ENCODE peak calls at places on chromosomes 3 and 15, in six cellular contexts. One of them, this sample, is unnamed.
A peak's percentile ranks its signal among the peaks of the same experiment; 100 is the strongest.

GRCh38 chr15:97976129-97976528 is 15.6 kb downstream of the ARRDC4 start:
- DNase-seq in activated T-cell treated with anti-CD3 and anti-CD28 coated beads for 24 hours: no peak
- DNase-seq in GM03348: no peak
- DNase-seq in HepG2: no peak
- DNase-seq in immature natural killer cell: no peak
- DNase-seq in AML-193: no peak
- DNase-seq in this sample: no peak

GRCh38 chr3:14274537-14274936 is 95.9 kb downstream of the LSM3 start:
- DNase-seq in activated T-cell treated with anti-CD3 and anti-CD28 coated beads for 24 hours: no peak
- DNase-seq in GM03348: no peak
- DNase-seq in HepG2: no peak
- DNase-seq in immature natural killer cell: no peak
- DNase-seq in AML-193: no peak
- DNase-seq in this sample: no peak

GRCh38 chr3:36707623-36708409 is 56.5 kb downstream of the DCLK3 start:
- DNase-seq in activated T-cell treated with anti-CD3 and anti-CD28 coated beads for 24 hours: no peak
- DNase-seq in GM03348: peak; percentile 66
- DNase-seq in HepG2: no peak
- DNase-seq in immature natural killer cell: no peak
- DNase-seq in AML-193: peak; percentile 78
- DNase-seq in this sample: peak; percentile 63

GRCh38 chr3:106097817-106098410 is 229.1 kb upstream of the CBLB start:
- DNase-seq in activated T-cell treated with anti-CD3 and anti-CD28 coated beads for 24 hours: no peak
- DNase-seq in GM03348: no peak
- DNase-seq in HepG2: no peak
- DNase-seq in immature natural killer cell: no peak
- DNase-seq in AML-193: no peak
- DNase-seq in this sample: no peak

GRCh38 chr3:5021571-5022092 is 42.4 kb downstream of the BHLHE40 start:
- DNase-seq in activated T-cell treated with anti-CD3 and anti-CD28 coated beads for 24 hours: no peak
- DNase-seq in GM03348: no peak
- DNase-seq in HepG2: peak; percentile 25
- DNase-seq in immature natural killer cell: no peak
- DNase-seq in AML-193: no peak
- DNase-seq in this sample: peak; percentile 52

GRCh38 chr3:11582123-11582968 is 61.4 kb downstream of the VGLL4 start:
- DNase-seq in activated T-cell treated with anti-CD3 and anti-CD28 coated beads for 24 hours: no peak
- DNase-seq in GM03348: peak; percentile 85
- DNase-seq in HepG2: no peak
- DNase-seq in immature natural killer cell: no peak
- DNase-seq in AML-193: no peak
- DNase-seq in this sample: peak; percentile 92

GRCh38 chr3:101279162-101279561 is 41.2 kb downstream of the IMPG2 start:
- DNase-seq in activated T-cell treated with anti-CD3 and anti-CD28 coated beads for 24 hours: no peak
- DNase-seq in GM03348: no peak
- DNase-seq in HepG2: no peak
- DNase-seq in immature natural killer cell: no peak
- DNase-seq in AML-193: no peak
- DNase-seq in this sample: peak; percentile 4

GRCh38 chr3:43236008-43236407 is 50.3 kb upstream of the SNRK start:
- DNase-seq in activated T-cell treated with anti-CD3 and anti-CD28 coated beads for 24 hours: no peak
- DNase-seq in GM03348: no peak
- DNase-seq in HepG2: no peak
- DNase-seq in immature natural killer cell: no peak
- DNase-seq in AML-193: no peak
- DNase-seq in this sample: no peak

GRCh38 chr3:159775372-159775961 is 213.2 kb upstream of the IL12A start:
- DNase-seq in activated T-cell treated with anti-CD3 and anti-CD28 coated beads for 24 hours: no peak
- DNase-seq in GM03348: peak; percentile 75
- DNase-seq in HepG2: no peak
- DNase-seq in immature natural killer cell: no peak
- DNase-seq in AML-193: no peak
- DNase-seq in this sample: peak; percentile 83

GRCh38 chr3:190384241-190384863 is 3.6 kb upstream of the CLDN16 start:
- DNase-seq in activated T-cell treated with anti-CD3 and anti-CD28 coated beads for 24 hours: no peak
- DNase-seq in GM03348: peak; percentile 5
- DNase-seq in HepG2: peak; percentile 83
- DNase-seq in immature natural killer cell: no peak
- DNase-seq in AML-193: peak; percentile 89
- DNase-seq in this sample: peak; percentile 42

GRCh38 chr15:28098766-28099554 is at the start of gene OCA2:
- DNase-seq in activated T-cell treated with anti-CD3 and anti-CD28 coated beads for 24 hours: peak; percentile 57
- DNase-seq in GM03348: peak; percentile 72
- DNase-seq in HepG2: peak; percentile 51
- DNase-seq in immature natural killer cell: peak; percentile 32
- DNase-seq in AML-193: no peak
- DNase-seq in this sample: peak; percentile 67

GRCh38 chr3:42649006-42649405 is 4.5 kb upstream of the ZBTB47 start:
- DNase-seq in activated T-cell treated with anti-CD3 and anti-CD28 coated beads for 24 hours: no peak
- DNase-seq in GM03348: no peak
- DNase-seq in HepG2: no peak
- DNase-seq in immature natural killer cell: no peak
- DNase-seq in AML-193: no peak
- DNase-seq in this sample: no peak

GRCh38 chr3:13546667-13547171 is 2.2 kb upstream of the FBLN2 start:
- DNase-seq in activated T-cell treated with anti-CD3 and anti-CD28 coated beads for 24 hours: no peak
- DNase-seq in GM03348: no peak
- DNase-seq in HepG2: no peak
- DNase-seq in immature natural killer cell: no peak
- DNase-seq in AML-193: no peak
- DNase-seq in this sample: no peak

GRCh38 chr3:161420746-161421145 is 49.4 kb upstream of the SPTSSB start:
- DNase-seq in activated T-cell treated with anti-CD3 and anti-CD28 coated beads for 24 hours: no peak
- DNase-seq in GM03348: no peak
- DNase-seq in HepG2: peak; percentile 94
- DNase-seq in immature natural killer cell: no peak
- DNase-seq in AML-193: no peak
- DNase-seq in this sample: no peak